ENCODE peak calls at places on chromosome 16, in nine cellular contexts. A is heart left ventricle; I is NCI-H1105; X is Caco-2; Q is left cardiac atrium; L is activated CD4-positive, CD25-positive, alpha-beta regulatory T cell; W is CD8-positive, alpha-beta T cell; U is EL; C is fibroblast of villous mesenchyme. F is an unnamed sample.

GRCh38 chr16:31093132-31093703 is 1.4 kb downstream of the VKORC1 start:
- DNase-seq in A (no peak), I (peak), X (peak), Q (no peak), L (no peak), W (no peak), U (peak), C (no peak), F (no peak)

GRCh38 chr16:69741951-69742904 is 12.5 kb downstream of the NOB1 start:
- DNase-seq in A (peak), I (no peak), X (no peak), Q (peak), L (no peak), W (no peak), U (peak), C (peak), F (peak)

GRCh38 chr16:84059946-84060901 is 17.6 kb upstream of the SLC38A8 start:
- DNase-seq in A (no peak), I (no peak), X (no peak), Q (no peak), L (no peak), W (no peak), U (no peak), C (no peak), F (no peak)

GRCh38 chr16:15835136-15835878 is 21.5 kb downstream of the MYH11 start:
- DNase-seq in A (no peak), I (no peak), X (no peak), Q (no peak), L (no peak), W (no peak), U (no peak), C (no peak), F (no peak)

GRCh38 chr16:23052908-23053580 is 96.2 kb downstream of the USP31 start:
- DNase-seq in A (no peak), I (peak), X (no peak), Q (no peak), L (no peak), W (no peak), U (no peak), C (no peak), F (no peak)

GRCh38 chr16:77896357-77896972 is 108.1 kb downstream of the VAT1L start:
- DNase-seq in A (no peak), I (peak), X (no peak), Q (no peak), L (no peak), W (no peak), U (peak), C (no peak), F (no peak)

GRCh38 chr16:87970206-87970605 is 19.0 kb downstream of the BANP start:
- DNase-seq in A (no peak), I (no peak), X (no peak), Q (no peak), L (no peak), W (no peak), U (no peak), C (peak), F (no peak)

GRCh38 chr16:81029930-81030604 is 5.6 kb upstream of the ATMIN start:
- DNase-seq in A (no peak), I (no peak), X (no peak), Q (no peak), L (no peak), W (no peak), U (no peak), C (no peak), F (no peak)

GRCh38 chr16:12907670-12908233 is 6.4 kb downstream of the SHISA9 start:
- DNase-seq in A (no peak), I (no peak), X (no peak), Q (no peak), L (no peak), W (no peak), U (peak), C (no peak), F (no peak)

GRCh38 chr16:12611006-12611477 is 192.6 kb downstream of the CPPED1 start:
- DNase-seq in A (no peak), I (no peak), X (no peak), Q (no peak), L (no peak), W (no peak), U (no peak), C (no peak), F (no peak)

GRCh38 chr16:89613101-89613953 is at the start of gene DPEP1:
- DNase-seq in A (no peak), I (no peak), X (no peak), Q (no peak), L (no peak), W (no peak), U (no peak), C (peak), F (no peak)

GRCh38 chr16:56994311-56994710 is 5.0 kb downstream of the NLRC5 start:
- DNase-seq in A (no peak), I (no peak), X (no peak), Q (no peak), L (no peak), W (no peak), U (no peak), C (peak), F (no peak)

GRCh38 chr16:27472091-27473020 is 70.4 kb downstream of the IL21R start:
- DNase-seq in A (no peak), I (no peak), X (no peak), Q (no peak), L (no peak), W (no peak), U (no peak), C (no peak), F (no peak)

GRCh38 chr16:58654456-58655214 is 25.0 kb upstream of the CNOT1 start:
- DNase-seq in A (no peak), I (no peak), X (peak), Q (no peak), L (no peak), W (no peak), U (no peak), C (no peak), F (no peak)

GRCh38 chr16:69301187-69301586 is 10.0 kb upstream of the VPS4A start:
- DNase-seq in A (no peak), I (no peak), X (no peak), Q (no peak), L (no peak), W (no peak), U (no peak), C (no peak), F (no peak)

GRCh38 chr16:22674832-22675191 is 139.2 kb upstream of the HS3ST2 start:
- DNase-seq in A (peak), I (no peak), X (no peak), Q (no peak), L (no peak), W (no peak), U (no peak), C (no peak), F (no peak)

GRCh38 chr16:49269231-49269630 is 12.4 kb downstream of the CBLN1 start:
- DNase-seq in A (no peak), I (no peak), X (no peak), Q (no peak), L (no peak), W (no peak), U (no peak), C (no peak), F (no peak)

GRCh38 chr16:27690604-27691003 is 140.7 kb downstream of the KATNIP start:
- DNase-seq in A (no peak), I (no peak), X (no peak), Q (no peak), L (no peak), W (no peak), U (peak), C (peak), F (peak)

GRCh38 chr16:68910051-68910450 is 66.7 kb downstream of the TANGO6 start:
- DNase-seq in A (no peak), I (peak), X (no peak), Q (no peak), L (no peak), W (no peak), U (no peak), C (no peak), F (no peak)

GRCh38 chr16:82585675-82586074 is 41.1 kb upstream of the CDH13 start:
- DNase-seq in A (no peak), I (no peak), X (no peak), Q (no peak), L (no peak), W (no peak), U (peak), C (no peak), F (no peak)

GRCh38 chr16:54493076-54493475 is 206.5 kb upstream of the IRX3 start:
- DNase-seq in A (no peak), I (no peak), X (no peak), Q (no peak), L (no peak), W (no peak), U (peak), C (peak), F (no peak)

GRCh38 chr16:74501484-74502479 is 80.5 kb upstream of the CLEC18B start:
- DNase-seq in A (no peak), I (no peak), X (no peak), Q (no peak), L (no peak), W (no peak), U (no peak), C (no peak), F (no peak)

GRCh38 chr16:87412996-87413421 is 20.9 kb downstream of the MAP1LC3B start:
- DNase-seq in A (no peak), I (no peak), X (no peak), Q (no peak), L (no peak), W (no peak), U (no peak), C (no peak), F (no peak)

GRCh38 chr16:27892879-27893278 is 170.6 kb downstream of the GSG1L start:
- DNase-seq in A (no peak), I (no peak), X (peak), Q (no peak), L (no peak), W (no peak), U (no peak), C (no peak), F (no peak)

GRCh38 chr16:19128454-19129210 is 14.9 kb downstream of the ITPRIPL2 start:
- DNase-seq in A (no peak), I (no peak), X (no peak), Q (no peak), L (no peak), W (no peak), U (no peak), C (no peak), F (no peak)

GRCh38 chr16:31106509-31107464 is 1.4 kb upstream of the BCKDK start:
- DNase-seq in A (no peak), I (no peak), X (no peak), Q (no peak), L (no peak), W (no peak), U (no peak), C (no peak), F (no peak)

GRCh38 chr16:17302620-17303019 is 168.1 kb downstream of the XYLT1 start:
- DNase-seq in A (no peak), I (no peak), X (no peak), Q (no peak), L (no peak), W (no peak), U (peak), C (no peak), F (no peak)

GRCh38 chr16:88747588-88748301 is 37.3 kb downstream of the PIEZO1 start:
- DNase-seq in A (no peak), I (no peak), X (peak), Q (no peak), L (no peak), W (no peak), U (peak), C (no peak), F (no peak)

GRCh38 chr16:69166221-69166833 is 20.6 kb upstream of the SNTB2 start:
- DNase-seq in A (no peak), I (no peak), X (no peak), Q (no peak), L (no peak), W (peak), U (peak), C (peak), F (no peak)

GRCh38 chr16:67000384-67001158 is 12.2 kb downstream of the CES4A start:
- DNase-seq in A (peak), I (peak), X (peak), Q (peak), L (peak), W (peak), U (peak), C (no peak), F (peak)

GRCh38 chr16:3652373-3653037 is 2.0 kb upstream of the DNASE1 start:
- DNase-seq in A (peak), I (no peak), X (no peak), Q (no peak), L (no peak), W (no peak), U (no peak), C (no peak), F (peak)

F was measured in Right ventricle myocardium superior.